ENCODE peak calls at places on chromosome 13, in nine cellular contexts. R, J, B, Q, Z, L, H, Y and K are unnamed samples.

GRCh38 chr13:99323488-99323887 is 16.3 kb upstream of the GPR183 start:
- DNase-seq in H (no peak), Q (peak; percentile 79), R (no peak), Z (no peak), J (no peak), B (no peak), Y (no peak), L (no peak), K (no peak)

GRCh38 chr13:67200605-67201004 is 29.5 kb downstream of the PCDH9 start:
- DNase-seq in L (no peak), H (no peak), Y (no peak), Q (no peak), R (no peak), Z (no peak), J (no peak), B (no peak), K (no peak)

GRCh38 chr13:25117312-25117711 is 21.4 kb downstream of the PABPC3 start:
- DNase-seq in J (no peak), L (no peak), Q (no peak), Y (no peak), Z (no peak), B (no peak), R (no peak), H (no peak), K (no peak)

GRCh38 chr13:36857273-36857672 is 38.3 kb downstream of the RFXAP start:
- DNase-seq in B (no peak), Y (no peak), Z (no peak), Q (peak; percentile 8), L (no peak), H (no peak), R (no peak), J (no peak), K (no peak)

GRCh38 chr13:42110410-42111155 is 62.1 kb downstream of the DGKH start:
- DNase-seq in Z (no peak), R (no peak), L (peak; percentile 72), Y (no peak), Q (peak; percentile 70), J (no peak), H (no peak), B (peak; percentile 30), K (no peak)

GRCh38 chr13:97502192-97502591 is 68.2 kb downstream of the RAP2A start:
- DNase-seq in R (no peak), L (no peak), Y (peak; percentile 40), B (no peak), Z (no peak), Q (no peak), H (no peak), J (no peak), K (peak; percentile 43)

GRCh38 chr13:60990032-60990733 is 425.5 kb downstream of the PCDH20 start:
- DNase-seq in H (no peak), J (no peak), L (peak; percentile 40), Z (no peak), Q (no peak), Y (no peak), B (no peak), R (no peak), K (no peak)

GRCh38 chr13:30431269-30431950 is 9.1 kb downstream of the UBE2L5 start:
- DNase-seq in Y (no peak), B (no peak), R (no peak), Q (peak; percentile 45), J (no peak), H (no peak), L (peak; percentile 33), Z (no peak), K (no peak)

GRCh38 chr13:84096221-84096620 is 213.9 kb upstream of the SLITRK1 start:
- DNase-seq in R (no peak), H (no peak), J (no peak), Z (no peak), B (no peak), Y (no peak), Q (peak; percentile 39), L (no peak), K (no peak)

GRCh38 chr13:90919153-90919552 is 428.3 kb upstream of the MIR17HG start:
- DNase-seq in H (no peak), Z (no peak), J (no peak), Y (no peak), R (no peak), Q (peak; percentile 2), B (no peak), L (no peak), K (no peak)

GRCh38 chr13:79775830-79776229 is 294.9 kb downstream of the NDFIP2 start:
- DNase-seq in Z (no peak), H (peak; percentile 34), Q (peak; percentile 83), R (no peak), L (peak; percentile 81), J (no peak), Y (peak; percentile 37), B (peak; percentile 61), K (no peak)

GRCh38 chr13:51995677-51996551 is 15.3 kb downstream of the ATP7B start:
- DNase-seq in L (no peak), Y (peak; percentile 31), Q (peak; percentile 35), Z (no peak), J (no peak), H (peak; percentile 70), B (peak; percentile 63), R (no peak), K (peak; percentile 35)

GRCh38 chr13:26967119-26968038 is 204.2 kb downstream of the USP12 start:
- DNase-seq in Z (no peak), R (no peak), H (peak; percentile 60), Y (peak; percentile 49), J (no peak), B (no peak), Q (no peak), L (no peak), K (peak; percentile 63)
- H3K4me1 ChIP-seq in Z (peaks cover 20% of the 10 kb centered on the region), R (no peaks in the 10 kb centered on the region), H (peaks cover 52% of the 10 kb centered on the region), Y (peaks cover 15% of the 10 kb centered on the region), J (no peaks in the 10 kb centered on the region), B (peaks cover 34% of the 10 kb centered on the region), Q (peaks cover 6% of the 10 kb centered on the region), L (peaks cover 84% of the 10 kb centered on the region), K (peaks cover 43% of the 10 kb centered on the region)

GRCh38 chr13:21674271-21675009 is 3.6 kb downstream of the FGF9 start:
- DNase-seq in Y (peak; percentile 38), R (peak; percentile 55), H (peak; percentile 62), J (no peak), L (no peak), Q (no peak), B (peak; percentile 36), Z (peak; percentile 69), K (peak; percentile 41)

GRCh38 chr13:21673592-21674270 is 2.9 kb downstream of the FGF9 start:
- DNase-seq in H (peak; percentile 77), Z (peak; percentile 82), Q (peak; percentile 41), L (peak; percentile 62), J (no peak), R (peak; percentile 68), B (peak; percentile 56), Y (peak; percentile 47), K (peak; percentile 46)

GRCh38 chr13:21675095-21676007 is 4.5 kb downstream of the FGF9 start:
- DNase-seq in Q (no peak), J (no peak), B (peak; percentile 61), Z (peak; percentile 80), Y (peak; percentile 52), H (peak; percentile 72), R (peak; percentile 70), L (no peak), K (peak; percentile 32)

GRCh38 chr13:21677075-21677628 is 6.3 kb downstream of the FGF9 start:
- DNase-seq in L (no peak), B (no peak), R (no peak), Y (no peak), J (no peak), Q (no peak), Z (no peak), H (no peak), K (no peak)

GRCh38 chr13:21676611-21677021 is 5.7 kb downstream of the FGF9 start:
- DNase-seq in R (no peak), Z (peak; percentile 75), Q (no peak), Y (peak; percentile 43), J (no peak), B (peak; percentile 59), H (peak; percentile 65), L (peak; percentile 67), K (no peak)
- TF ChIP-seq CTCF in R (no peak), Z (no peak), Q (no peak), Y (no peak), J (no peak), B (no peak), H (no peak), L (peak; percentile 33), K (peak; percentile 24)

DNA sequence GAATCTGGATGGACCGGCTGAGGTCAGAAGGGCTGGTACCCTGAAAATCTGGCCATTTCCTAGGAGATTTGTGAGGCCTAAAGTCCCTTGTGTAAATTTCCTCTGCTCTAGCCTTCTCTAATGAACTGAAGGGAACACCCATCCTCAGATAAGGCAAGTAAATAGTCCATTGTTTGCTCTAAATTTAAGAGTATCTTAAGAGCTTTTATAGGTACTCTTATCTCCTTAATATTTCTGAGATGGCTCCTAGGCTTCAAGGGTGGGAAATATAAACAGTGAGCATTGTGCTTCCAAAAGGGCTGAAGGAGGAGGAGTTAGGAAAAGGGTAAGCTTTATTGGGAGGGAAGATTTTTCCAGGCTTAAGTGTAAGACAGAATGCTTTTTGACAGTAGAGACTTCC is 148.7 kb upstream of the EDNRB start:
- DNase-seq in Q (no peak), L (peak; percentile 6), J (no peak), Z (no peak), Y (no peak), H (no peak), B (no peak), R (no peak), K (no peak)
- H3K9me3 ChIP-seq in Q (no peaks in the 10 kb centered on the region), L (peaks cover 7% of the 10 kb centered on the region), J (no peaks in the 10 kb centered on the region), Z (no peaks in the 10 kb centered on the region), Y (no peaks in the 10 kb centered on the region), H (peaks cover 2% of the 10 kb centered on the region), B (no peaks in the 10 kb centered on the region), R (no peaks in the 10 kb centered on the region), K (no peaks in the 10 kb centered on the region)

GRCh38 chr13:27133889-27134288 is 37.7 kb downstream of the USP12 start:
- DNase-seq in Z (no peak), L (no peak), H (no peak), R (no peak), Q (no peak), J (no peak), B (no peak), Y (no peak), K (no peak)

GRCh38 chr13:27130223-27131015 is 41.2 kb downstream of the USP12 start:
- DNase-seq in Q (peak; percentile 77), J (no peak), L (no peak), B (no peak), Y (no peak), H (no peak), R (no peak), Z (no peak), K (no peak)

GRCh38 chr13:27132538-27132937 is 39.1 kb downstream of the USP12 start:
- DNase-seq in R (no peak), L (no peak), H (no peak), B (no peak), Z (no peak), Q (no peak), J (no peak), Y (no peak), K (no peak)

GRCh38 chr13:27131202-27131623 is 40.4 kb downstream of the USP12 start:
- DNase-seq in Y (no peak), Q (peak; percentile 68), L (no peak), B (peak; percentile 39), J (no peak), R (peak; percentile 62), Z (no peak), H (no peak), K (no peak)

DNA sequence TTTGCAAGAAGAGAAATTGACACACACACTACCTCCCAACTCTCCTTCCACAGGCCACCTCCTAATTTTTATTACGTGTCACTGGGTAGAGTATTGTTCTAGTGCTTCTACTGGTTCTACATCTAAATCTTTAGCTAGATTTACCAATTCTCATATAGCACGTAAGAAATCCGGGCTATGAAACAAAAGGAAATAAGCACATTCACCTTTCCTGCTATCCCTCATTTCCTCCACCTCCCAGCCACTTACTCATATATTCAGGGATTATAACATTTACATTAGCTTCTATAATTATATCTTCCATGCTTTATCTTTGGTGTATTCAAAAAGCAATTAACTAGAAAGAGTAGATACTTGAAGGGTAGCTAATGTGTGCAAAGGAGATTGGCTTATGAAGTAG is 39.7 kb downstream of the USP12 start:
- DNase-seq in J (no peak), Q (no peak), R (no peak), L (no peak), Z (no peak), Y (no peak), B (no peak), H (no peak), K (no peak)
- H3K4me1 ChIP-seq in J (peaks cover 19% of the 10 kb centered on the region), Q (peaks cover 2% of the 10 kb centered on the region), R (peaks cover 29% of the 10 kb centered on the region), L (no peaks in the 10 kb centered on the region), Z (peaks cover 44% of the 10 kb centered on the region), Y (peaks cover 35% of the 10 kb centered on the region), B (peaks cover 10% of the 10 kb centered on the region), H (peaks cover 3% of the 10 kb centered on the region), K (peaks cover 69% of the 10 kb centered on the region)